ENCODE peak calls at places on chromosomes 7 and 10, in four cellular contexts. Q, J, C and X are unnamed samples.

GRCh38 chr7:87874066-87874465 is 2.1 kb downstream of the SLC25A40 start:
- DNase-seq in Q (no peak), J (no peak), C (no peak), X (no peak)

GRCh38 chr7:129210256-129210988 is 14.4 kb upstream of the AHCYL2 start:
- DNase-seq in Q (peak; percentile 11), J (peak; percentile 69), C (peak; percentile 63), X (peak; percentile 50)

GRCh38 chr10:5530412-5530806 is 5.6 kb downstream of the CALML3 start:
- DNase-seq in Q (no peak), J (no peak), C (no peak), X (peak; percentile 7)

GRCh38 chr10:127332631-127333030 is 136.2 kb upstream of the INSYN2A start:
- DNase-seq in Q (no peak), J (no peak), C (no peak), X (no peak)

GRCh38 chr10:85658518-85658917 is 708.1 kb downstream of the GRID1 start:
- DNase-seq in Q (no peak), J (no peak), C (no peak), X (no peak)

GRCh38 chr7:105097619-105098018 is 83.6 kb downstream of the KMT2E start:
- DNase-seq in Q (no peak), J (no peak), C (no peak), X (no peak)

GRCh38 chr10:84177541-84178386 is 4.2 kb downstream of the GPR15LG start:
- DNase-seq in Q (peak; percentile 27), J (peak; percentile 74), C (no peak), X (no peak)

GRCh38 chr10:75109459-75109778 is 2.0 kb upstream of the SAMD8 start:
- DNase-seq in Q (no peak), J (no peak), C (no peak), X (no peak)

GRCh38 chr10:16996530-16996964 is 133.1 kb downstream of the CUBN start:
- DNase-seq in Q (no peak), J (no peak), C (no peak), X (no peak)

GRCh38 chr7:22859676-22860290 is 37.1 kb upstream of the TOMM7 start:
- DNase-seq in Q (no peak), J (no peak), C (no peak), X (no peak)

GRCh38 chr7:53383131-53383530 is 347.7 kb downstream of the POM121L12 start:
- DNase-seq in Q (no peak), J (no peak), C (no peak), X (no peak)

GRCh38 chr10:126240483-126240882 is 147.8 kb downstream of the ADAM12 start:
- DNase-seq in Q (no peak), J (no peak), C (no peak), X (no peak)

GRCh38 chr7:150338166-150338829 is 3.1 kb downstream of the RARRES2 start:
- DNase-seq in Q (no peak), J (no peak), C (no peak), X (peak; percentile 23)

GRCh38 chr10:59857921-59858320 is 48.4 kb downstream of the CCDC6 start:
- DNase-seq in Q (no peak), J (no peak), C (no peak), X (no peak)

GRCh38 chr7:26789481-26790175 is 74.8 kb downstream of the SKAP2 start:
- DNase-seq in Q (no peak), J (no peak), C (peak; percentile 77), X (no peak)